ENCODE peak calls at places on chromosomes 5 and 9, in five cellular contexts. W is H4; G is stimulated activated CD8-positive, alpha-beta memory T cell treated with anti-CD3 and anti-CD28 coated beads, Interleukin-7, amount 100 ng/mL, for 24 hours; K is activated T-cell treated with anti-CD3 and anti-CD28 coated beads for 1 hour; N is lung. Z is an unnamed sample.

GRCh38 chr9:87862536-87863268 is 20.0 kb upstream of the SPATA31E1 start:
- DNase-seq in G (no peak), K (no peak), W (peak), N (no peak), Z (peak)

GRCh38 chr5:144549580-144549979 is 378.9 kb downstream of the KCTD16 start:
- DNase-seq in G (no peak), N (peak), W (peak), K (no peak), Z (peak)

GRCh38 chr9:130728721-130729120 is 35.1 kb downstream of the EXOSC2 start:
- DNase-seq in N (no peak), W (no peak), K (no peak), G (no peak), Z (no peak)

GRCh38 chr5:130282044-130282443 is 377.8 kb downstream of the CHSY3 start:
- DNase-seq in G (no peak), N (no peak), K (no peak), W (no peak), Z (no peak)

GRCh38 chr5:89287964-89288363 is 405.0 kb upstream of the MEF2C start:
- DNase-seq in N (no peak), G (no peak), W (no peak), K (no peak), Z (no peak)

GRCh38 chr5:93596676-93597441 is 13.8 kb downstream of the NR2F1 start:
- DNase-seq in N (no peak), W (no peak), K (no peak), G (no peak), Z (no peak)

GRCh38 chr5:123813937-123814624 is 302.1 kb downstream of the CSNK1G3 start:
- DNase-seq in W (peak), K (no peak), G (no peak), N (no peak), Z (peak)

GRCh38 chr5:95884511-95884910 is 62.0 kb upstream of the GLRX start:
- DNase-seq in N (no peak), G (no peak), K (no peak), W (no peak), Z (no peak)

GRCh38 chr5:150136841-150137167 is 18.8 kb downstream of the PDGFRB start:
- DNase-seq in W (no peak), K (no peak), N (no peak), G (no peak), Z (no peak)

GRCh38 chr9:18296702-18297531 is 177.0 kb upstream of the ADAMTSL1 start:
- DNase-seq in W (peak), G (no peak), N (no peak), K (no peak), Z (peak)

GRCh38 chr5:76689321-76690026 is 26.5 kb upstream of the F2R start:
- DNase-seq in G (no peak), W (peak), K (no peak), N (no peak), Z (peak)

GRCh38 chr9:3342159-3342777 is 183.5 kb downstream of the RFX3 start:
- DNase-seq in K (no peak), G (no peak), W (no peak), N (no peak), Z (no peak)

GRCh38 chr9:77546391-77546790 is 101.7 kb downstream of the GNA14 start:
- DNase-seq in G (no peak), N (no peak), W (no peak), K (no peak), Z (no peak)

GRCh38 chr5:81657386-81657785 is 93.5 kb downstream of the SSBP2 start:
- DNase-seq in K (no peak), G (no peak), N (no peak), W (peak), Z (no peak)

GRCh38 chr9:19087601-19088000 is 15.1 kb downstream of the HAUS6 start:
- DNase-seq in N (no peak), G (no peak), W (peak), K (no peak), Z (no peak)

GRCh38 chr5:107170620-107171019 is 500.1 kb downstream of the EFNA5 start:
- DNase-seq in N (no peak), K (no peak), G (no peak), W (no peak), Z (no peak)

GRCh38 chr5:82513739-82514138 is 235.6 kb upstream of the RPS23 start:
- DNase-seq in W (no peak), N (no peak), G (no peak), K (no peak), Z (no peak)

GRCh38 chr5:151670953-151671636 is 15.6 kb downstream of the SPARC start:
- DNase-seq in W (no peak), G (no peak), N (no peak), K (no peak), Z (no peak)

GRCh38 chr9:129306318-129306973 is 128.4 kb upstream of the IER5L start:
- DNase-seq in N (no peak), G (no peak), W (no peak), K (no peak), Z (no peak)